ENCODE peak calls at places on chromosomes 11 and 22, in six cellular contexts. One of them, this sample, is unnamed.

GRCh38 chr22:26139320-26139719 is 29.9 kb upstream of the SEZ6L start:
- DNase-seq in HCT116: no peak
- DNase-seq in tibial artery: no peak
- DNase-seq in A549: no peak
- DNase-seq in fibroblast of lung: no peak
- DNase-seq in OCI-LY7: no peak
- DNase-seq in this sample: peak; percentile 46

GRCh38 chr11:84514436-84514835 is 1112.7 kb downstream of the DLG2 start:
- DNase-seq in OCI-LY7: no peak
- DNase-seq in tibial artery: no peak
- DNase-seq in HCT116: no peak
- DNase-seq in A549: no peak
- DNase-seq in fibroblast of lung: no peak
- DNase-seq in this sample: no peak

GRCh38 chr11:124935548-124936514 is at the start of gene HEPACAM:
- DNase-seq in fibroblast of lung: no peak
- DNase-seq in tibial artery: no peak
- DNase-seq in OCI-LY7: no peak
- DNase-seq in A549: no peak
- DNase-seq in HCT116: no peak
- DNase-seq in this sample: no peak

GRCh38 chr22:49178246-49179005 is 649.2 kb downstream of the BRD1 start:
- DNase-seq in tibial artery: no peak
- DNase-seq in HCT116: no peak
- DNase-seq in OCI-LY7: no peak
- DNase-seq in A549: no peak
- DNase-seq in fibroblast of lung: no peak
- DNase-seq in this sample: no peak

GRCh38 chr11:130599073-130599654 is 150.7 kb downstream of the ADAMTS15 start:
- DNase-seq in HCT116: no peak
- DNase-seq in A549: no peak
- DNase-seq in tibial artery: peak; percentile 91
- DNase-seq in fibroblast of lung: no peak
- DNase-seq in OCI-LY7: no peak
- DNase-seq in this sample: no peak

GRCh38 chr11:73344191-73344607 is 32.0 kb upstream of the RELT start:
- DNase-seq in HCT116: no peak
- DNase-seq in fibroblast of lung: peak; percentile 43
- DNase-seq in OCI-LY7: no peak
- DNase-seq in A549: no peak
- DNase-seq in tibial artery: peak; percentile 89
- DNase-seq in this sample: no peak

GRCh38 chr11:15850992-15851615 is 505.2 kb downstream of the SOX6 start:
- DNase-seq in tibial artery: no peak
- DNase-seq in HCT116: no peak
- DNase-seq in fibroblast of lung: no peak
- DNase-seq in OCI-LY7: no peak
- DNase-seq in A549: no peak
- DNase-seq in this sample: no peak

GRCh38 chr11:63536669-63537292 is at the start of gene PLAAT4:
- DNase-seq in HCT116: no peak
- DNase-seq in tibial artery: peak; percentile 73
- DNase-seq in A549: no peak
- DNase-seq in fibroblast of lung: peak; percentile 69
- DNase-seq in OCI-LY7: no peak
- DNase-seq in this sample: peak; percentile 59

GRCh38 chr22:46088541-46089311 is 61.6 kb upstream of the PPARA start:
- DNase-seq in OCI-LY7: no peak
- DNase-seq in fibroblast of lung: peak; percentile 85
- DNase-seq in tibial artery: peak; percentile 91
- DNase-seq in HCT116: no peak
- DNase-seq in A549: no peak
- DNase-seq in this sample: peak; percentile 41

GRCh38 chr11:63371396-63371795 is 1.8 kb downstream of the SLC22A9 start:
- DNase-seq in tibial artery: no peak
- DNase-seq in fibroblast of lung: no peak
- DNase-seq in HCT116: no peak
- DNase-seq in OCI-LY7: no peak
- DNase-seq in A549: no peak
- DNase-seq in this sample: no peak

GRCh38 chr22:49531533-49531895 is 296.2 kb downstream of the BRD1 start:
- DNase-seq in A549: no peak
- DNase-seq in HCT116: no peak
- DNase-seq in OCI-LY7: no peak
- DNase-seq in fibroblast of lung: no peak
- DNase-seq in tibial artery: no peak
- DNase-seq in this sample: no peak

GRCh38 chr11:15175780-15176179 is 61.1 kb downstream of the INSC start:
- DNase-seq in OCI-LY7: no peak
- DNase-seq in fibroblast of lung: no peak
- DNase-seq in tibial artery: no peak
- DNase-seq in HCT116: no peak
- DNase-seq in A549: no peak
- DNase-seq in this sample: no peak

GRCh38 chr11:120579601-120580000 is 68.1 kb downstream of the GRIK4 start:
- DNase-seq in A549: no peak
- DNase-seq in tibial artery: no peak
- DNase-seq in fibroblast of lung: no peak
- DNase-seq in HCT116: no peak
- DNase-seq in OCI-LY7: no peak
- DNase-seq in this sample: no peak

GRCh38 chr22:23097412-23098229 is 27.3 kb downstream of the GNAZ start:
- DNase-seq in tibial artery: no peak
- DNase-seq in OCI-LY7: no peak
- DNase-seq in A549: no peak
- DNase-seq in HCT116: no peak
- DNase-seq in fibroblast of lung: no peak
- DNase-seq in this sample: no peak

GRCh38 chr11:68913188-68913587 is 9.5 kb downstream of the IGHMBP2 start:
- DNase-seq in HCT116: no peak
- DNase-seq in OCI-LY7: no peak
- DNase-seq in tibial artery: no peak
- DNase-seq in fibroblast of lung: no peak
- DNase-seq in A549: no peak
- DNase-seq in this sample: no peak

GRCh38 chr11:126739499-126740145 is 260.9 kb downstream of the KIRREL3 start:
- DNase-seq in fibroblast of lung: peak; percentile 16
- DNase-seq in tibial artery: no peak
- DNase-seq in HCT116: no peak
- DNase-seq in OCI-LY7: no peak
- DNase-seq in A549: no peak
- DNase-seq in this sample: no peak

GRCh38 chr11:8028766-8029165 is 41.6 kb downstream of the EIF3F start:
- DNase-seq in fibroblast of lung: no peak
- DNase-seq in A549: no peak
- DNase-seq in tibial artery: no peak
- DNase-seq in OCI-LY7: no peak
- DNase-seq in HCT116: no peak
- DNase-seq in this sample: no peak

GRCh38 chr11:96207459-96208449 is 135.2 kb downstream of the MAML2 start:
- DNase-seq in tibial artery: no peak
- DNase-seq in OCI-LY7: peak; percentile 57
- DNase-seq in HCT116: no peak
- DNase-seq in fibroblast of lung: no peak
- DNase-seq in A549: no peak
- DNase-seq in this sample: peak; percentile 55

GRCh38 chr11:80085563-80085962 is 644.7 kb upstream of the TENM4 start:
- DNase-seq in OCI-LY7: no peak
- DNase-seq in tibial artery: no peak
- DNase-seq in HCT116: no peak
- DNase-seq in A549: no peak
- DNase-seq in fibroblast of lung: no peak
- DNase-seq in this sample: no peak

GRCh38 chr22:41030891-41031290 is 61.5 kb upstream of the EP300 start:
- DNase-seq in OCI-LY7: no peak
- DNase-seq in tibial artery: no peak
- DNase-seq in HCT116: no peak
- DNase-seq in A549: no peak
- DNase-seq in fibroblast of lung: peak; percentile 80
- DNase-seq in this sample: no peak

GRCh38 chr11:37907461-37908223 is 1309.6 kb upstream of the RAG2 start:
- DNase-seq in fibroblast of lung: no peak
- DNase-seq in A549: no peak
- DNase-seq in OCI-LY7: no peak
- DNase-seq in HCT116: no peak
- DNase-seq in tibial artery: no peak
- DNase-seq in this sample: no peak

GRCh38 chr11:131811380-131811779 is 441.0 kb downstream of the NTM start:
- DNase-seq in tibial artery: no peak
- DNase-seq in A549: no peak
- DNase-seq in HCT116: no peak
- DNase-seq in fibroblast of lung: peak; percentile 12
- DNase-seq in OCI-LY7: no peak
- DNase-seq in this sample: no peak

GRCh38 chr22:44070029-44070428 is 45.9 kb downstream of the PARVB start:
- DNase-seq in fibroblast of lung: no peak
- DNase-seq in A549: no peak
- DNase-seq in OCI-LY7: no peak
- DNase-seq in HCT116: no peak
- DNase-seq in tibial artery: no peak
- DNase-seq in this sample: no peak

GRCh38 chr22:44068422-44069191 is 44.5 kb downstream of the PARVB start:
- DNase-seq in tibial artery: no peak
- DNase-seq in fibroblast of lung: no peak
- DNase-seq in HCT116: no peak
- DNase-seq in A549: no peak
- DNase-seq in OCI-LY7: no peak
- DNase-seq in this sample: no peak

GRCh38 chr22:44067901-44068300 is 43.8 kb downstream of the PARVB start:
- DNase-seq in tibial artery: no peak
- DNase-seq in A549: no peak
- DNase-seq in OCI-LY7: no peak
- DNase-seq in HCT116: no peak
- DNase-seq in fibroblast of lung: no peak
- DNase-seq in this sample: no peak

GRCh38 chr22:44063462-44064371 is 39.6 kb downstream of the PARVB start:
- DNase-seq in A549: no peak
- DNase-seq in fibroblast of lung: no peak
- DNase-seq in HCT116: no peak
- DNase-seq in tibial artery: no peak
- DNase-seq in OCI-LY7: peak; percentile 14
- DNase-seq in this sample: no peak

DNA sequence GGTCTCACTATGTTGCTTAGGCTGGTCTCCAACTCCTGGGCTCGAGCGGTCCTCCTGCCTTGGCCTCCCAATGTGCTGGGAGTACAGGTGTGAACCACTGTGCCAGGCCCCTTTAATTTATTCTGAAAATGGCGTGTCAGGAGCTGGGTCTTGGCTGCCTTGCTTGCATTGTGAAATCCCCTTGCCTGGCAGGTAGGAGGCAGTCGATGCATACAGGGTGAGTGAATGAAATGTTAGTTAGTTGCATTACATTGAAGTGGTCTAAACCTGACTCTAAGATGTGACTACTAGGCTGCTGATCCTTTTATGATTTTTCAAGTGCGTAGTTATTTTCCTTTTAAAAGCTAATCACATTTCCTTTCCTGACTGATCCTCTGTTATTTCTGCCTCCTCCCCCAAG is 42.9 kb downstream of the PARVB start:
- DNase-seq in A549: no peak
- DNase-seq in HCT116: no peak
- DNase-seq in OCI-LY7: no peak
- DNase-seq in fibroblast of lung: no peak
- DNase-seq in tibial artery: no peak
- DNase-seq in this sample: no peak
- TF ChIP-seq CTCF in A549: no peak
- TF ChIP-seq CTCF in HCT116: no peak
- TF ChIP-seq CTCF in OCI-LY7: peak; percentile 52
- TF ChIP-seq CTCF in fibroblast of lung: no peak
- TF ChIP-seq CTCF in tibial artery: no peak
- TF ChIP-seq CTCF in this sample: no peak

DNA sequence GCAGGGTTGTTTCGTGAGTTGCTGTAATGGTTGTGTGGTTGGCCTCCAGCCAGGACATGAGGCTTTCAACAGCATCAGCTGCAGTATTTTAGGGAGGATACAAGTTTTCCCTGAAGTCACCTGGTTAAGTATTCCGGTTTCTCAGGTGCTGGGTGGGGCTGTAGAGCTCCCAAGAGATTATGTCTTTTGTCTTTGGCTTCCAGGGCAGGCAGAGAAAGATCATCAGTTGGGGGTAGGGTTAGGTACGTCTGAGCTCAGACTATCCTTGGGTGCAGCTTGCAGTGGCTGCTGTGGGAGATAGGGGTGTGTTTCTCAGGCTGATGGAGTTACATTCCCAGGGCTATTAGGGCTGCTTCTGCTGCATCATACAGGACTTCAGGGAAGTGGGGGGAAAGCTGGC is 47.5 kb upstream of the MRGPRX1 start:
- DNase-seq in A549: no peak
- DNase-seq in fibroblast of lung: no peak
- DNase-seq in tibial artery: no peak
- DNase-seq in HCT116: no peak
- DNase-seq in OCI-LY7: no peak
- DNase-seq in this sample: no peak
- H3K4me3 ChIP-seq in A549: no peak overlapping the region
- H3K4me3 ChIP-seq in fibroblast of lung: no peak overlapping the region
- H3K4me3 ChIP-seq in tibial artery: no peak overlapping the region
- H3K4me3 ChIP-seq in HCT116: no peak overlapping the region
- H3K4me3 ChIP-seq in OCI-LY7: no peak overlapping the region
- H3K4me3 ChIP-seq in this sample: no peak overlapping the region

GRCh38 chr22:30235687-30236170 is 10.8 kb downstream of the LIF start:
- DNase-seq in tibial artery: no peak
- DNase-seq in A549: peak; percentile 90
- DNase-seq in fibroblast of lung: peak; percentile 98
- DNase-seq in OCI-LY7: no peak
- DNase-seq in HCT116: no peak
- DNase-seq in this sample: no peak
- H3K4me1 ChIP-seq in tibial artery: no peaks in the 10 kb centered on the region
- H3K4me1 ChIP-seq in A549: peaks cover 78% of the 10 kb centered on the region
- H3K4me1 ChIP-seq in fibroblast of lung: peaks cover 24% of the 10 kb centered on the region
- H3K4me1 ChIP-seq in OCI-LY7: peaks cover 7% of the 10 kb centered on the region
- H3K4me1 ChIP-seq in HCT116: peaks cover 86% of the 10 kb centered on the region
- H3K4me1 ChIP-seq in this sample: peaks cover 6% of the 10 kb centered on the region

GRCh38 chr11:67483498-67483798 is 622 bp downstream of the AIP start:
- DNase-seq in HCT116: no peak
- DNase-seq in fibroblast of lung: no peak
- DNase-seq in A549: no peak
- DNase-seq in OCI-LY7: no peak
- DNase-seq in tibial artery: no peak
- DNase-seq in this sample: no peak

GRCh38 chr11:67482275-67482735 is 521 bp upstream of the AIP start:
- DNase-seq in OCI-LY7: no peak
- DNase-seq in A549: no peak
- DNase-seq in HCT116: no peak
- DNase-seq in fibroblast of lung: no peak
- DNase-seq in tibial artery: peak; percentile 62
- DNase-seq in this sample: no peak

GRCh38 chr11:67484847-67485311 is 2.1 kb downstream of the AIP start:
- DNase-seq in HCT116: no peak
- DNase-seq in fibroblast of lung: no peak
- DNase-seq in tibial artery: peak; percentile 62
- DNase-seq in A549: no peak
- DNase-seq in OCI-LY7: peak; percentile 85
- DNase-seq in this sample: peak; percentile 82

GRCh38 chr11:67483901-67484665 is 1.3 kb downstream of the AIP start:
- DNase-seq in OCI-LY7: peak; percentile 60
- DNase-seq in fibroblast of lung: no peak
- DNase-seq in HCT116: no peak
- DNase-seq in tibial artery: no peak
- DNase-seq in A549: no peak
- DNase-seq in this sample: no peak

GRCh38 chr11:67482736-67483497 is at the start of gene AIP:
- DNase-seq in OCI-LY7: peak; percentile 99
- DNase-seq in fibroblast of lung: peak; percentile 95
- DNase-seq in HCT116: peak; percentile 96
- DNase-seq in A549: peak; percentile 98
- DNase-seq in tibial artery: peak; percentile 99
- DNase-seq in this sample: peak; percentile 99
- TF ChIP-seq CTCF in OCI-LY7: no peak
- TF ChIP-seq CTCF in fibroblast of lung: no peak
- TF ChIP-seq CTCF in HCT116: no peak
- TF ChIP-seq CTCF in A549: no peak
- TF ChIP-seq CTCF in tibial artery: peak; percentile 45
- TF ChIP-seq CTCF in this sample: no peak